ENCODE peak calls at places on chromosomes 2 and 18, in six cellular contexts. Q, V, C, L, S and A are unnamed samples.

GRCh38 chr18:44090453-44090852 is 590.2 kb upstream of the SETBP1 start:
- DNase-seq in C (no peak), V (no peak), Q (no peak), L (no peak), S (no peak), A (no peak)

GRCh38 chr2:91477731-91478672 is 2786.5 kb downstream of the RPIA start:
- DNase-seq in C (no peak), Q (no peak), L (no peak), V (no peak), S (peak; percentile 20), A (no peak)

GRCh38 chr18:42052137-42052708 is 97.2 kb downstream of the PIK3C3 start:
- DNase-seq in C (peak; percentile 33), L (no peak), S (no peak), V (no peak), Q (no peak), A (no peak)

GRCh38 chr18:32576296-32576916 is 105.7 kb upstream of the GAREM1 start:
- DNase-seq in S (no peak), Q (no peak), V (peak; percentile 8), L (no peak), C (no peak), A (no peak)

GRCh38 chr18:9861157-9861556 is 24.6 kb upstream of the TXNDC2 start:
- DNase-seq in V (no peak), L (no peak), S (no peak), C (peak; percentile 55), Q (no peak), A (no peak)

GRCh38 chr2:41865263-41865662 is 182.6 kb upstream of the PKDCC start:
- DNase-seq in C (no peak), L (no peak), S (no peak), V (no peak), Q (no peak), A (no peak)

GRCh38 chr18:79019876-79020275 is 40.3 kb downstream of the SALL3 start:
- DNase-seq in C (no peak), V (no peak), S (no peak), Q (no peak), L (no peak), A (no peak)

GRCh38 chr2:182824056-182824758 is 42.2 kb downstream of the FRZB start:
- DNase-seq in V (no peak), Q (no peak), C (no peak), S (no peak), L (no peak), A (no peak)

GRCh38 chr18:54233228-54233625 is 8.8 kb upstream of the MBD2 start:
- DNase-seq in V (no peak), C (no peak), L (no peak), S (no peak), Q (no peak), A (no peak)

GRCh38 chr18:2672872-2673271 is 17.3 kb downstream of the SMCHD1 start:
- DNase-seq in L (no peak), C (no peak), Q (no peak), S (no peak), V (no peak), A (no peak)

GRCh38 chr2:1681017-1681318 is 63.3 kb downstream of the PXDN start:
- DNase-seq in V (no peak), S (no peak), Q (no peak), L (no peak), C (no peak), A (no peak)

GRCh38 chr2:11320698-11321492 is 23.5 kb downstream of the ROCK2 start:
- DNase-seq in C (no peak), S (no peak), Q (no peak), L (no peak), V (no peak), A (no peak)

GRCh38 chr2:142992843-142993242 is 115.4 kb downstream of the KYNU start:
- DNase-seq in Q (no peak), S (no peak), V (no peak), C (no peak), L (no peak), A (no peak)

GRCh38 chr2:137896467-137896866 is 67.8 kb upstream of the HNMT start:
- DNase-seq in V (no peak), L (no peak), Q (no peak), S (no peak), C (no peak), A (no peak)

GRCh38 chr2:118242216-118242615 is 153.9 kb downstream of the INSIG2 start:
- DNase-seq in Q (no peak), S (no peak), V (no peak), C (no peak), L (no peak), A (no peak)

GRCh38 chr18:58225101-58225500 is 181.1 kb downstream of the NEDD4L start:
- DNase-seq in V (no peak), C (no peak), S (no peak), Q (no peak), L (no peak), A (no peak)

GRCh38 chr2:20282916-20283592 is 58.1 kb upstream of the SDC1 start:
- DNase-seq in S (peak; percentile 76), C (no peak), Q (no peak), V (no peak), L (peak; percentile 47), A (peak; percentile 35)

GRCh38 chr18:35524236-35524635 is 26.5 kb upstream of the INO80C start:
- DNase-seq in C (no peak), S (no peak), L (no peak), V (no peak), Q (no peak), A (no peak)

GRCh38 chr2:85266424-85267041 is 61.3 kb downstream of the TGOLN2 start:
- DNase-seq in C (peak; percentile 57), L (peak; percentile 70), V (peak; percentile 49), Q (no peak), S (peak; percentile 73), A (peak; percentile 43)

GRCh38 chr2:239671471-239671870 is 270.7 kb upstream of the HDAC4 start:
- DNase-seq in C (no peak), L (no peak), S (no peak), V (no peak), Q (no peak), A (no peak)

GRCh38 chr2:155356250-155356649 is 657.8 kb downstream of the KCNJ3 start:
- DNase-seq in C (no peak), V (no peak), L (no peak), S (no peak), Q (no peak), A (no peak)

GRCh38 chr2:207288628-207289027 is 122.9 kb upstream of the KLF7 start:
- DNase-seq in V (no peak), S (no peak), C (no peak), Q (no peak), L (no peak), A (no peak)

GRCh38 chr2:164710252-164710633 is 89.0 kb upstream of the GRB14 start:
- DNase-seq in V (peak; percentile 57), S (no peak), L (no peak), Q (no peak), C (no peak), A (no peak)

GRCh38 chr2:28327963-28328922 is 64.4 kb upstream of the FOSL2 start:
- DNase-seq in L (no peak), Q (no peak), S (no peak), C (no peak), V (no peak), A (no peak)

GRCh38 chr18:40437517-40437916 is 1517.5 kb upstream of the PIK3C3 start:
- DNase-seq in V (no peak), C (no peak), Q (no peak), L (no peak), S (peak; percentile 30), A (no peak)

GRCh38 chr18:69974365-69974764 is 26.7 kb upstream of the CD226 start:
- DNase-seq in V (peak; percentile 31), S (no peak), Q (no peak), C (no peak), L (no peak), A (no peak)

GRCh38 chr18:68520406-68521075 is 194.4 kb downstream of the TMX3 start:
- DNase-seq in L (no peak), Q (no peak), V (peak; percentile 51), C (no peak), S (no peak), A (no peak)

GRCh38 chr2:257429-257828 is 6.4 kb downstream of the SH3YL1 start:
- DNase-seq in V (no peak), L (no peak), C (no peak), Q (no peak), S (no peak), A (no peak)

GRCh38 chr18:52716926-52717325 is 376.9 kb downstream of the DCC start:
- DNase-seq in S (peak; percentile 6), L (no peak), Q (no peak), V (peak; percentile 8), C (no peak), A (peak; percentile 30)

GRCh38 chr18:13216732-13217465 is 1.7 kb upstream of the LDLRAD4 start:
- DNase-seq in V (no peak), L (peak; percentile 64), C (peak; percentile 33), Q (no peak), S (peak; percentile 53), A (no peak)

GRCh38 chr18:13218376-13219011 is at the start of gene LDLRAD4:
- DNase-seq in Q (no peak), S (peak; percentile 76), C (no peak), V (no peak), L (peak; percentile 58), A (no peak)

GRCh38 chr18:13219012-13219396 is 444 bp downstream of the LDLRAD4 start:
- DNase-seq in V (no peak), S (no peak), L (no peak), Q (no peak), C (no peak), A (no peak)

GRCh38 chr18:13217466-13217961 is 1.0 kb upstream of the LDLRAD4 start:
- DNase-seq in Q (no peak), V (no peak), L (peak; percentile 72), C (peak; percentile 48), S (peak; percentile 77), A (no peak)

GRCh38 chr18:13217971-13218375 is 587 bp upstream of the LDLRAD4 start:
- DNase-seq in C (no peak), S (peak; percentile 43), L (no peak), V (no peak), Q (no peak), A (no peak)
- H3K27ac ChIP-seq in C (no peak overlapping the region), S (peak overlapping the region; percentile 97), L (peak overlapping the region; percentile 83), V (no peak overlapping the region), Q (peak overlapping the region; percentile 94), A (peak overlapping the region; percentile 85)

GRCh38 chr2:196268538-196269338 is 97.4 kb upstream of the STK17B start:
- DNase-seq in S (no peak), Q (no peak), C (no peak), L (no peak), V (no peak), A (peak; percentile 31)
- H3K27ac ChIP-seq in S (peak overlapping the region; percentile 38), Q (peak overlapping the region; percentile 54), C (no peak overlapping the region), L (no peak overlapping the region), V (peak overlapping the region; percentile 73), A (no peak overlapping the region)

GRCh38 chr2:160667811-160668210 is 174.2 kb upstream of the RBMS1 start:
- DNase-seq in V (no peak), S (no peak), L (no peak), Q (no peak), C (peak; percentile 40), A (no peak)
- H3K27ac ChIP-seq in V (peak overlapping the region; percentile 88), S (peak overlapping the region; percentile 18), L (no peak overlapping the region), Q (peak overlapping the region; percentile 68), C (peak overlapping the region; percentile 89), A (no peak overlapping the region)

DNA sequence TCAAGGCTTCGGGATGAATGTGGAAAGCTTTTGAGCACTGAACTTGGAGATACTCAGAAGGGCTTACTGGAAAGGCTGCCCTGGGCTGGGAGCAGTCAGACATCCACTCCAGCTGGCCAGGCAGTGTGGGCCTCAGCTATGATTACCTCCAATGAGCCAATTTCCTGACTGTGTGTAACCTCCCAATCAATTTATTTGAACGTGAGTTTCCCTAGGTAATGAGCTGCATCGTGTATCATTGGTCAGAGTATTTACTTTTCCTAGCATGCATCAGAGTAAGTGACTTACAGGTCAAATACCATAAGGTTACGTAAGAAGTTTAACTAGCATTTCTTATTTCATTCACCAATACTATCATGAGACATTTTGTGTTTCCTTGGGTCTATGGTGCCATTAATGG is 11.0 kb upstream of the CTAGE1 start:
- DNase-seq in V (no peak), C (no peak), S (no peak), L (no peak), Q (no peak), A (no peak)
- H3K27ac ChIP-seq in V (no peak overlapping the region), C (no peak overlapping the region), S (no peak overlapping the region), L (no peak overlapping the region), Q (peak overlapping the region; percentile 42), A (no peak overlapping the region)